ENCODE peak calls at places on chromosomes 1 and 21, in nine cellular contexts. X is osteoblast; R is head of caudate nucleus; W is CD4-positive, alpha-beta memory T cell; O is stimulated activated CD8-positive, alpha-beta memory T cell treated with anti-CD3 and anti-CD28 coated beads, Interleukin-12 subunit alpha, Interleukin-12 subunit beta, amount 100 ng/mL, for 1 hour; G is fibroblast of the aortic adventitia; J is stomach; F is CD8-positive, alpha-beta memory T cell; T is NB4. H is an unnamed sample.

GRCh38 chr1:181152892-181153633 is 64.6 kb downstream of the IER5 start:
- DNase-seq in X (peak; percentile 69), O (no peak), F (no peak), G (peak; percentile 97), R (peak; percentile 38), T (peak; percentile 97), J (peak; percentile 85), W (no peak), H (peak; percentile 77)

GRCh38 chr1:36352910-36353878 is 29.7 kb upstream of the EVA1B start:
- DNase-seq in T (no peak), J (no peak), W (no peak), R (no peak), F (no peak), G (peak; percentile 54), X (peak; percentile 91), O (no peak), H (peak; percentile 78)

GRCh38 chr1:201560328-201561194 is 21.6 kb downstream of the NAV1 start:
- DNase-seq in G (no peak), W (no peak), T (no peak), F (no peak), J (no peak), O (no peak), X (peak; percentile 35), R (no peak), H (no peak)

GRCh38 chr1:85850238-85850637 is 142.0 kb upstream of the ZNHIT6 start:
- DNase-seq in J (no peak), X (peak; percentile 58), O (no peak), T (no peak), G (peak; percentile 69), F (no peak), R (no peak), W (no peak), H (peak; percentile 94)

GRCh38 chr1:108686609-108687313 is 5.3 kb upstream of the PRPF38B start:
- DNase-seq in T (no peak), J (no peak), R (no peak), X (peak; percentile 77), W (no peak), G (peak; percentile 92), O (no peak), F (no peak), H (peak; percentile 57)

GRCh38 chr21:40902299-40902698 is 55.3 kb upstream of the DSCAM start:
- DNase-seq in G (no peak), X (no peak), O (no peak), T (no peak), F (no peak), R (peak; percentile 37), J (peak; percentile 52), W (no peak), H (no peak)

GRCh38 chr1:173152585-173152984 is 54.5 kb downstream of the TNFSF4 start:
- DNase-seq in O (no peak), J (no peak), X (no peak), G (no peak), R (no peak), W (no peak), T (no peak), F (no peak), H (peak; percentile 28)

GRCh38 chr1:200980452-200980772 is 43.1 kb downstream of the KIF21B start:
- DNase-seq in X (peak; percentile 51), J (peak; percentile 37), R (no peak), W (no peak), G (no peak), F (no peak), O (no peak), T (no peak), H (no peak)

GRCh38 chr1:171715813-171716251 is 26.0 kb downstream of the VAMP4 start:
- DNase-seq in G (peak; percentile 56), O (no peak), T (peak; percentile 8), W (no peak), R (no peak), X (no peak), J (no peak), F (no peak), H (peak; percentile 37)

GRCh38 chr1:214551436-214552173 is at the start of gene PTPN14:
- DNase-seq in J (peak; percentile 90), O (no peak), W (no peak), T (peak; percentile 55), X (peak; percentile 98), F (no peak), G (peak; percentile 93), R (peak; percentile 58), H (peak; percentile 89)

GRCh38 chr1:111762332-111762731 is 6.6 kb downstream of the DDX20 start:
- DNase-seq in T (no peak), X (no peak), F (no peak), O (no peak), J (no peak), W (no peak), G (no peak), R (no peak), H (no peak)

GRCh38 chr1:109926662-109927300 is 16.1 kb downstream of the CSF1 start:
- DNase-seq in W (no peak), R (no peak), G (peak; percentile 77), J (peak; percentile 25), F (no peak), O (no peak), T (no peak), X (peak; percentile 96), H (peak; percentile 99)

GRCh38 chr1:208241541-208241940 is 2.6 kb downstream of the PLXNA2 start:
- DNase-seq in R (no peak), G (no peak), O (no peak), W (no peak), J (no peak), T (no peak), F (no peak), X (no peak), H (no peak)

GRCh38 chr1:70672333-70672935 is 261.4 kb downstream of the CTH start:
- DNase-seq in W (no peak), R (no peak), J (no peak), T (no peak), O (no peak), X (no peak), G (peak; percentile 20), F (no peak), H (no peak)

GRCh38 chr1:153357076-153357852 is 390 bp upstream of the S100A9 start:
- DNase-seq in R (peak; percentile 15), O (no peak), G (no peak), X (peak; percentile 56), J (peak; percentile 46), W (no peak), T (peak; percentile 76), F (no peak), H (no peak)

GRCh38 chr1:34034029-34034428 is 131.0 kb downstream of the CSMD2 start:
- DNase-seq in G (no peak), T (no peak), F (no peak), J (no peak), O (no peak), W (no peak), R (no peak), X (no peak), H (no peak)

GRCh38 chr1:116352349-116352813 is 20.7 kb upstream of the ATP1A1 start:
- DNase-seq in J (no peak), O (no peak), X (no peak), W (no peak), T (no peak), G (no peak), R (no peak), F (no peak), H (no peak)

GRCh38 chr1:83671586-83671985 is 327.3 kb downstream of the TTLL7 start:
- DNase-seq in T (no peak), J (no peak), G (no peak), X (no peak), R (no peak), F (no peak), W (no peak), O (no peak), H (no peak)

GRCh38 chr1:2115922-2116341 is 65.7 kb downstream of the PRKCZ start:
- DNase-seq in G (no peak), J (no peak), T (no peak), O (no peak), X (peak; percentile 77), F (no peak), W (no peak), R (no peak), H (no peak)

GRCh38 chr1:232009741-232010140 is 383.2 kb downstream of the DISC1 start:
- DNase-seq in O (no peak), F (no peak), R (no peak), T (no peak), W (no peak), G (no peak), X (no peak), J (no peak), H (no peak)

GRCh38 chr1:168636642-168637111 is 60.3 kb downstream of the XCL1 start:
- DNase-seq in R (no peak), W (no peak), T (no peak), O (no peak), J (no peak), G (peak; percentile 79), F (no peak), X (no peak), H (peak; percentile 60)

GRCh38 chr1:220956861-220957605 is 77.8 kb downstream of the HLX start:
- DNase-seq in X (no peak), R (no peak), J (no peak), F (no peak), O (no peak), G (peak; percentile 90), T (peak; percentile 57), W (no peak), H (peak; percentile 100)

GRCh38 chr1:151976868-151977267 is 16.8 kb downstream of the S100A10 start:
- DNase-seq in G (no peak), R (no peak), W (no peak), F (no peak), O (no peak), J (no peak), T (no peak), X (peak; percentile 66), H (peak; percentile 68)

GRCh38 chr1:218347713-218348627 is 2.8 kb downstream of the TGFB2 start:
- DNase-seq in W (no peak), F (no peak), G (peak; percentile 85), R (no peak), O (no peak), X (no peak), J (no peak), T (no peak), H (peak; percentile 11)

GRCh38 chr1:17837631-17838030 is 82.5 kb downstream of the ACTL8 start:
- DNase-seq in O (no peak), J (no peak), W (no peak), F (no peak), T (no peak), G (peak; percentile 55), X (peak; percentile 49), R (no peak), H (peak; percentile 76)

GRCh38 chr21:15135867-15136629 is 71.2 kb upstream of the NRIP1 start:
- DNase-seq in G (no peak), W (no peak), X (no peak), T (no peak), R (no peak), J (no peak), O (no peak), F (no peak), H (no peak)

GRCh38 chr1:216237927-216238550 is 185.2 kb downstream of the USH2A start:
- DNase-seq in X (no peak), T (no peak), F (no peak), W (no peak), O (no peak), R (no peak), G (no peak), J (no peak), H (no peak)

GRCh38 chr1:31780632-31781031 is 16.5 kb upstream of the ADGRB2 start:
- DNase-seq in J (no peak), G (no peak), W (no peak), X (no peak), O (no peak), T (no peak), R (no peak), F (no peak), H (no peak)

GRCh38 chr21:43991447-43991991 is 20.6 kb upstream of the TRAPPC10 start:
- DNase-seq in T (no peak), J (no peak), R (no peak), X (peak; percentile 58), F (no peak), O (no peak), G (no peak), W (no peak), H (no peak)

GRCh38 chr1:166307261-166308188 is 140.7 kb upstream of the FAM78B start:
- DNase-seq in J (no peak), G (no peak), W (no peak), T (no peak), O (no peak), R (no peak), F (no peak), X (no peak), H (no peak)

GRCh38 chr1:26887125-26887524 is 3.0 kb downstream of the GPN2 start:
- DNase-seq in O (no peak), J (no peak), G (peak; percentile 67), W (no peak), R (no peak), F (peak; percentile 25), T (peak; percentile 50), X (peak; percentile 90), H (peak; percentile 65)

H was measured in fibroblast of mammary gland.